ENCODE peak calls at places on chromosomes 11 and 22, in nine cellular contexts. M, H, K, C, T, V, W, B and G are unnamed samples.

GRCh38 chr11:120147950-120148270 is 10.0 kb upstream of the TRIM29 start:
- DNase-seq in M (no peak), H (no peak), K (no peak), C (no peak), T (no peak), V (no peak), W (peak; percentile 42), B (no peak), G (no peak)

GRCh38 chr11:9951714-9952275 is 287.9 kb downstream of the SWAP70 start:
- DNase-seq in M (no peak), H (no peak), K (no peak), C (no peak), T (no peak), V (peak; percentile 66), W (no peak), B (no peak), G (no peak)

GRCh38 chr22:26417406-26417805 is 11.7 kb upstream of the ASPHD2 start:
- DNase-seq in M (no peak), H (no peak), K (no peak), C (no peak), T (no peak), V (no peak), W (peak; percentile 8), B (no peak), G (no peak)

GRCh38 chr11:111571829-111572501 is 30.3 kb upstream of the SIK2 start:
- DNase-seq in M (no peak), H (no peak), K (no peak), C (no peak), T (no peak), V (no peak), W (peak; percentile 29), B (no peak), G (no peak)

GRCh38 chr22:40300884-40301672 is 45.2 kb upstream of the ADSL start:
- DNase-seq in M (no peak), H (no peak), K (no peak), C (no peak), T (no peak), V (no peak), W (no peak), B (peak; percentile 44), G (no peak)

GRCh38 chr22:46245515-46245914 is 4.6 kb downstream of the CDPF1 start:
- DNase-seq in M (no peak), H (peak; percentile 26), K (no peak), C (no peak), T (no peak), V (no peak), W (no peak), B (no peak), G (no peak)

GRCh38 chr11:9461760-9462134 is 935 bp downstream of the ZNF143 start:
- DNase-seq in M (no peak), H (peak; percentile 28), K (no peak), C (no peak), T (no peak), V (peak; percentile 25), W (peak; percentile 22), B (no peak), G (no peak)

GRCh38 chr22:48361099-48361639 is 1466.5 kb downstream of the BRD1 start:
- DNase-seq in M (no peak), H (no peak), K (no peak), C (no peak), T (no peak), V (no peak), W (no peak), B (no peak), G (no peak)

GRCh38 chr11:61429346-61429690 is 457 bp downstream of the CPSF7 start:
- DNase-seq in M (peak; percentile 61), H (peak; percentile 92), K (peak; percentile 63), C (peak; percentile 93), T (no peak), V (peak; percentile 60), W (peak; percentile 17), B (peak; percentile 51), G (peak; percentile 93)